ENCODE peak calls at places on chromosomes 6 and 20, in seven cellular contexts. R is brain pericyte, W is RWPE1, Y is posterior cingulate gyrus, M is naive B cell, F is T-helper 22 cell, X is GM19239. U is an unnamed sample.

GRCh38 chr6:109440325-109441068 is at the start of the genes PPIL6 and SMPD2:
- DNase-seq in Y (peak; percentile 74), F (peak; percentile 65), R (no peak), X (peak; percentile 90), M (peak; percentile 88), W (peak; percentile 81), U (peak; percentile 91)

GRCh38 chr20:58815448-58815847 is 35.3 kb downstream of the GNAS-AS1 start:
- DNase-seq in X (no peak), M (no peak), W (no peak), F (no peak), Y (no peak), R (no peak), U (no peak)

GRCh38 chr6:44138717-44139350 is 11.5 kb downstream of the TMEM63B start:
- DNase-seq in F (no peak), Y (no peak), W (no peak), X (no peak), M (no peak), R (no peak), U (no peak)

GRCh38 chr6:49110876-49111275 is 352.2 kb downstream of the MMUT start:
- DNase-seq in Y (no peak), M (no peak), W (no peak), X (no peak), F (no peak), R (no peak), U (no peak)

GRCh38 chr20:55103188-55103587 is 627.8 kb downstream of the DOK5 start:
- DNase-seq in M (no peak), W (no peak), R (no peak), X (no peak), F (no peak), Y (no peak), U (no peak)

GRCh38 chr20:32325706-32326506 is 32.2 kb upstream of the ASXL1 start:
- DNase-seq in W (peak; percentile 51), Y (no peak), R (no peak), F (no peak), M (no peak), X (no peak), U (no peak)

GRCh38 chr6:125310994-125311649 is 9.4 kb upstream of the HDDC2 start:
- DNase-seq in M (peak; percentile 47), X (no peak), F (no peak), W (peak; percentile 48), Y (no peak), R (peak; percentile 57), U (no peak)

GRCh38 chr6:108133594-108134179 is 32.1 kb upstream of the NR2E1 start:
- DNase-seq in X (no peak), W (peak; percentile 83), R (no peak), M (no peak), F (no peak), Y (peak; percentile 52), U (peak; percentile 80)

GRCh38 chr6:147190556-147190955 is 13.7 kb upstream of the STXBP5 start:
- DNase-seq in Y (no peak), X (no peak), M (no peak), W (no peak), R (no peak), F (no peak), U (no peak)

GRCh38 chr6:132253211-132253610 is 148.1 kb downstream of the MOXD1 start:
- DNase-seq in W (no peak), M (no peak), X (no peak), F (no peak), Y (no peak), R (no peak), U (no peak)

GRCh38 chr20:571754-572331 is 28.3 kb upstream of the CSNK2A1 start:
- DNase-seq in M (no peak), W (no peak), Y (no peak), F (no peak), X (no peak), R (no peak), U (peak; percentile 32)

GRCh38 chr20:11810316-11811130 is 107.2 kb upstream of the BTBD3 start:
- DNase-seq in F (no peak), X (no peak), W (peak; percentile 48), Y (no peak), M (no peak), R (no peak), U (no peak)

GRCh38 chr6:14881399-14881798 is 364.5 kb upstream of the JARID2 start:
- DNase-seq in F (no peak), W (peak; percentile 42), X (no peak), M (no peak), R (no peak), Y (no peak), U (no peak)